ENCODE peak calls at places on chromosomes 6 and 20, in ten cellular contexts. T is cardiac fibroblast, A is GM10248, J is AG04450, W is tibial artery, Q is WTC11, C is GM23338, S is fibroblast of lung, K is upper lobe of left lung, I is foreskin fibroblast. B is an unnamed sample.
A peak's percentile ranks its signal among the peaks of the same experiment; 100 is the strongest.

GRCh38 chr20:36861625-36861874 is 14.4 kb upstream of the TLDC2 start:
- DNase-seq in W (peak; percentile 80), Q (no peak), S (no peak), J (no peak), A (no peak), K (no peak), C (no peak), I (no peak), T (no peak), B (no peak)

GRCh38 chr6:131631625-131632284 is 3.7 kb upstream of the MED23 start:
- DNase-seq in J (no peak), S (no peak), W (no peak), Q (no peak), A (no peak), C (no peak), T (no peak), I (no peak), K (no peak), B (no peak)

GRCh38 chr20:17845701-17846475 is 122.7 kb downstream of the SNX5 start:
- DNase-seq in T (peak; percentile 61), S (peak; percentile 65), A (no peak), J (no peak), Q (no peak), C (no peak), K (no peak), W (no peak), I (no peak), B (no peak)

GRCh38 chr6:124057448-124057847 is 253.8 kb downstream of the NKAIN2 start:
- DNase-seq in W (no peak), I (no peak), T (no peak), J (no peak), S (no peak), A (no peak), C (no peak), Q (no peak), K (no peak), B (no peak)

GRCh38 chr6:29839917-29840316 is 12.3 kb downstream of the HLA-G start:
- DNase-seq in Q (no peak), T (no peak), J (no peak), S (no peak), I (no peak), A (no peak), W (no peak), C (no peak), K (no peak), B (no peak)

GRCh38 chr6:155154158-155154830 is 109.5 kb upstream of the CLDN20 start:
- DNase-seq in Q (no peak), I (peak; percentile 89), K (no peak), A (no peak), W (no peak), C (no peak), T (peak; percentile 92), J (peak; percentile 78), S (peak; percentile 97), B (peak; percentile 86)

GRCh38 chr20:1225729-1226313 is at the start of gene RAD21L1:
- DNase-seq in A (peak; percentile 95), J (peak; percentile 21), C (peak; percentile 81), K (peak; percentile 95), W (peak; percentile 82), S (peak; percentile 67), I (peak; percentile 59), Q (peak; percentile 85), T (peak; percentile 79), B (peak; percentile 62)

GRCh38 chr20:37922016-37922415 is 19.1 kb downstream of the VSTM2L start:
- DNase-seq in A (peak; percentile 60), Q (no peak), S (no peak), J (no peak), I (no peak), W (no peak), K (no peak), C (no peak), T (no peak), B (no peak)

GRCh38 chr6:126077810-126078791 is 91.8 kb downstream of the TRMT11 start:
- DNase-seq in Q (no peak), W (no peak), A (no peak), C (no peak), J (no peak), I (peak; percentile 86), T (no peak), K (no peak), S (no peak), B (peak; percentile 94)

GRCh38 chr6:144294016-144294415 is 8.9 kb downstream of the UTRN start:
- DNase-seq in K (no peak), J (peak; percentile 46), A (no peak), C (no peak), W (no peak), I (peak; percentile 68), S (peak; percentile 94), T (peak; percentile 94), Q (no peak), B (peak; percentile 93)

DNA sequence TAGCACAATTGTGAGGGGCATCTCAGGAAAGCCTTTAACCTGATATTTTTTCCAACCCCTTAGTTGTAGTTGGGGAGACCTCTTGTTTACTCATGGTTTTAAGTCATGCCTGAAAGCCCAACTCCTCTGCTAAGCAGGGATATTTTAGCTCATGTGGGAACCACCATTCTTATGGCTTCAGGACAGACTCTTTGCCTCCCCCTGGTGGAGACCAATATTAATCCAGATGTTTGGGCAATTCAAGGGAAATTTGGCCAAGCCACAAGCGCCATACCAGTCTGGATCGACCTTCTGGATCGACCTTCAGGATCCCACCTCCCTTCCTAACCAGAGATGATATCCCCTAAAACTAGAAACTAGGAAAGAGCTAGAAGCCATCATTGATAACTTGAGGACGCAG is 211.2 kb downstream of the C6orf118 start:
- DNase-seq in Q (peak; percentile 14), W (no peak), I (no peak), S (no peak), C (no peak), T (peak; percentile 9), K (no peak), A (no peak), J (no peak), B (no peak)
- TF ChIP-seq CTCF in Q (peak; percentile 53), W (no peak), I (no peak), S (no peak), C (peak; percentile 29), T (peak; percentile 24), K (no peak), A (no peak), J (no peak), B (no peak)

GRCh38 chr6:89301586-89302194 is 13.4 kb downstream of the GABRR2 start:
- DNase-seq in W (no peak), K (peak; percentile 56), C (no peak), T (no peak), J (no peak), A (no peak), S (no peak), Q (no peak), I (no peak), B (no peak)

GRCh38 chr6:89298680-89299450 is 16.2 kb downstream of the GABRR2 start:
- DNase-seq in I (peak; percentile 38), A (peak; percentile 43), S (peak; percentile 68), C (no peak), W (no peak), J (peak; percentile 44), K (no peak), T (peak; percentile 74), Q (no peak), B (peak; percentile 22)

GRCh38 chr6:89297695-89298351 is 17.3 kb downstream of the GABRR2 start:
- DNase-seq in S (peak; percentile 99), I (peak; percentile 90), J (peak; percentile 95), T (peak; percentile 97), K (no peak), W (no peak), Q (no peak), C (no peak), A (peak; percentile 78), B (peak; percentile 84)

GRCh38 chr6:89302195-89302770 is 12.8 kb downstream of the GABRR2 start:
- DNase-seq in T (no peak), I (no peak), W (no peak), K (peak; percentile 70), S (no peak), A (peak; percentile 5), J (no peak), Q (no peak), C (no peak), B (no peak)

DNA sequence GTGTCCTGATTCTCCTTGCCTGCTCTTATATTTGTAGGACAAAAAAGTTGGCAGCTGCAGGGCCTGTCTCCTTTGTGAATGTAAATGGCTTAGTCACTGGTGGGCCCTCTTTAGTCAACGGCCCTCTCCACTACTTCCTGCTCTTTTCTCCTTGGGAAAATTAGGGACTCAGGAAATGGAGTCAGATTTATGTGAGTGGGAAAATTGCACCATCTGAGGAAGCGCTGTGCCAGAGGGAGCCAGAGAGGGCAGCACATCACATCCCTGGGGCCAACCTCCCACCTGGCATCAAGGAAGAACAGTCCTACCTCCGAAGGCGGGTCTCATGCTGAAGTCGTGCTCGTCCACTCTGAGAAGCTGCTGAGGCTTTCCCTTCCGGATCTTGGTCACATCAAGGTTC is 15.6 kb downstream of the GABRR2 start:
- DNase-seq in C (peak; percentile 62), W (no peak), T (peak; percentile 36), J (no peak), A (peak; percentile 5), Q (no peak), K (no peak), I (no peak), S (peak; percentile 44), B (no peak)
- TF ChIP-seq CTCF in C (peak; percentile 56), W (no peak), T (peak; percentile 36), J (no peak), A (peak; percentile 13), Q (peak; percentile 41), K (no peak), I (no peak), S (no peak), B (no peak)

DNA sequence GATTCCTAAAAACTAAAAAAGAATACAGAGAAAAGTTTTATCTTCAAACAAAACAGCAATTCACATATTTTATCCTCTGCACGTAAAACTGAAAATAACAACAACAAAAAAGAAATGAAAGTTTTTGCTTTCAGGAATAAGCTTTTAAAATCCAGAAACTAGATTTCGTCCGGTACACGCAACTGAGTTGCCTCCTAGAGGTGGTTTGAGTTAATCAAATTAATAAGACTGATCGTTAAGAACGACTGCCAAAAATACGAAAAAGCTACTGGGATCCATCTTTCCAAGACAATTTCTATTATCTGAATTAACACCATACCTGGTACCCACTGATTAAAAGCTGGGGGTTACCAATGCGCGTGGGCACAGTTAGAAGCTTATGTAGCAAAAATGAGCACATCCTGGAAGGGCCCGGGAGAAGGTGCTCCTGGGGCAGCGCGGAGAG is 679 bp downstream of the PDCD2 start:
- DNase-seq in S (no peak), K (no peak), C (no peak), I (no peak), J (no peak), T (no peak), Q (no peak), W (no peak), A (peak; percentile 15), B (peak; percentile 2)
- TF ChIP-seq CTCF in S (no peak), K (no peak), C (peak; percentile 35), I (no peak), J (peak; percentile 46), T (peak; percentile 13), Q (no peak), W (no peak), A (no peak), B (no peak)

DNA sequence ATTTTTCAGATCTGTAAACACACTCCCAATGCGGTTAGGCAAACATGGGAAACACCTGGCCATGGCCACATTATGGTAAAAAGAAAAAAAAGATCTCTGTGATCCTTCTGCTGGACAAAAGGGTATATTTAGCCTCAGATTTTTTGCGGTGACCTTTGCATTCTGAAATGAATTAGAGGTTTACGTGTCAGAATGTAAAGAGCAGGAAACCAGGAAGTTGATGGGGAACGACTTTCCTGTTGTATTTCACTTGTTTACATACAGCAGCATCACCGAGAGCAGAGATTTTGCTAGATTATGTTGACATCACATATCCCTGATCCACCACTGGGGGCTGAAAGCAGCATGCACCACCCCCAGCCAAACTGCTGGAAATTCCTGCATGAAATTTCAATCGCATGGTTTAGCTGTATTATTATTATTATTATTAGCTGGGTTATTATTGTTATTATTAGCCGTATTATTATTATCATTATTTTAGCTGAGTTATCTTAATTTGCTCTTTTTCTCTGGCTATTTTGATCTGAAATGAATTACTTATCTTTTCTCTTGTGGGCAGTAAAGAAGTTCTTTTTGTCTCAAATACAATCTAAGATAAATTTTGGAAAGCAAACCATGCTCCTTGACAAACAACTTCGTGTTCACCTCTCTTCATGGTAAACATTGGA is 189.4 kb downstream of the ZFP64 start:
- DNase-seq in Q (no peak), W (no peak), C (peak; percentile 51), T (peak; percentile 28), I (no peak), K (no peak), J (no peak), S (peak; percentile 23), A (no peak), B (no peak)
- TF ChIP-seq CTCF in Q (no peak), W (no peak), C (peak; percentile 6), T (peak; percentile 30), I (peak; percentile 22), K (no peak), J (peak; percentile 40), S (no peak), A (no peak), B (peak; percentile 39)